ENCODE peak calls at places on chromosomes 13 and 19, in nine cellular contexts. B is heart right ventricle; T is ovary; A is CD8-positive, alpha-beta T cell; O is hepatocyte; R is neuronal stem cell; X is endodermal cell; C is MM.1S; D is CD8-positive, alpha-beta memory T cell. P is an unnamed sample. For H3K4me1 and H3K9me3, the result is how much of the 10 kb centered on the place peaks cover.

GRCh38 chr19:31448221-31448657 is 99.0 kb upstream of the TSHZ3 start:
- DNase-seq in B (peak), T (peak), A (no peak), O (peak), R (no peak), X (no peak), C (no peak), D (no peak), P (no peak)

GRCh38 chr13:99374169-99374991 is 67.2 kb upstream of the GPR183 start:
- DNase-seq in B (no peak), T (no peak), A (no peak), O (no peak), R (no peak), X (peak), C (no peak), D (no peak), P (no peak)

GRCh38 chr19:10654610-10655456 is 687 bp downstream of the ILF3 start:
- DNase-seq in B (peak), T (peak), A (peak), O (peak), R (peak), X (peak), C (peak), D (peak), P (peak)

GRCh38 chr13:97018029-97018819 is 23.9 kb upstream of the OXGR1 start:
- DNase-seq in B (no peak), T (peak), A (peak), O (peak), R (no peak), X (peak), C (peak), D (no peak), P (no peak)

GRCh38 chr13:31747966-31748365 is 8.6 kb downstream of the RXFP2 start:
- DNase-seq in B (no peak), T (no peak), A (no peak), O (no peak), R (no peak), X (no peak), C (no peak), D (no peak), P (no peak)

GRCh38 chr13:91767681-91768080 is 369.3 kb downstream of the GPC5 start:
- DNase-seq in B (no peak), T (no peak), A (no peak), O (peak), R (no peak), X (no peak), C (no peak), D (no peak), P (no peak)

GRCh38 chr13:39496487-39496998 is 106.5 kb downstream of the LHFPL6 start:
- DNase-seq in B (no peak), T (no peak), A (no peak), O (no peak), R (no peak), X (no peak), C (no peak), D (no peak), P (no peak)

GRCh38 chr13:23673354-23673753 is 103.1 kb downstream of the TNFRSF19 start:
- DNase-seq in B (no peak), T (no peak), A (no peak), O (peak), R (no peak), X (no peak), C (no peak), D (no peak), P (no peak)

GRCh38 chr19:17848598-17849292 is 963 bp upstream of the JAK3 start:
- DNase-seq in B (no peak), T (no peak), A (no peak), O (no peak), R (no peak), X (no peak), C (no peak), D (no peak), P (no peak)

GRCh38 chr19:47247308-47247990 is 8.9 kb upstream of the CCDC9 start:
- DNase-seq in B (peak), T (peak), A (peak), O (peak), R (no peak), X (peak), C (peak), D (peak), P (peak)

GRCh38 chr13:112960671-112961070 is 8.3 kb upstream of the MCF2L start:
- DNase-seq in B (no peak), T (no peak), A (no peak), O (no peak), R (no peak), X (no peak), C (no peak), D (no peak), P (peak)

GRCh38 chr19:10137751-10138682 is 18.3 kb upstream of the EIF3G start:
- DNase-seq in B (no peak), T (no peak), A (no peak), O (no peak), R (no peak), X (no peak), C (no peak), D (no peak), P (no peak)

GRCh38 chr13:42876810-42877550 is 95.6 kb downstream of the FAM216B start:
- DNase-seq in B (no peak), T (no peak), A (no peak), O (no peak), R (no peak), X (no peak), C (no peak), D (no peak), P (no peak)

GRCh38 chr19:9986787-9987281 is 23.5 kb downstream of the COL5A3 start:
- DNase-seq in B (peak), T (peak), A (no peak), O (no peak), R (peak), X (no peak), C (no peak), D (no peak), P (no peak)

GRCh38 chr19:50718255-50719118 is 1.1 kb downstream of the SHANK1 start:
- DNase-seq in B (no peak), T (no peak), A (no peak), O (no peak), R (peak), X (peak), C (no peak), D (no peak), P (no peak)

GRCh38 chr13:113917523-113918371 is 53.9 kb upstream of the GAS6 start:
- DNase-seq in B (no peak), T (no peak), A (no peak), O (no peak), R (no peak), X (peak), C (no peak), D (no peak), P (no peak)

GRCh38 chr19:1774999-1775772 is 21.9 kb downstream of the ONECUT3 start:
- DNase-seq in B (no peak), T (no peak), A (no peak), O (no peak), R (no peak), X (peak), C (no peak), D (no peak), P (no peak)

DNA sequence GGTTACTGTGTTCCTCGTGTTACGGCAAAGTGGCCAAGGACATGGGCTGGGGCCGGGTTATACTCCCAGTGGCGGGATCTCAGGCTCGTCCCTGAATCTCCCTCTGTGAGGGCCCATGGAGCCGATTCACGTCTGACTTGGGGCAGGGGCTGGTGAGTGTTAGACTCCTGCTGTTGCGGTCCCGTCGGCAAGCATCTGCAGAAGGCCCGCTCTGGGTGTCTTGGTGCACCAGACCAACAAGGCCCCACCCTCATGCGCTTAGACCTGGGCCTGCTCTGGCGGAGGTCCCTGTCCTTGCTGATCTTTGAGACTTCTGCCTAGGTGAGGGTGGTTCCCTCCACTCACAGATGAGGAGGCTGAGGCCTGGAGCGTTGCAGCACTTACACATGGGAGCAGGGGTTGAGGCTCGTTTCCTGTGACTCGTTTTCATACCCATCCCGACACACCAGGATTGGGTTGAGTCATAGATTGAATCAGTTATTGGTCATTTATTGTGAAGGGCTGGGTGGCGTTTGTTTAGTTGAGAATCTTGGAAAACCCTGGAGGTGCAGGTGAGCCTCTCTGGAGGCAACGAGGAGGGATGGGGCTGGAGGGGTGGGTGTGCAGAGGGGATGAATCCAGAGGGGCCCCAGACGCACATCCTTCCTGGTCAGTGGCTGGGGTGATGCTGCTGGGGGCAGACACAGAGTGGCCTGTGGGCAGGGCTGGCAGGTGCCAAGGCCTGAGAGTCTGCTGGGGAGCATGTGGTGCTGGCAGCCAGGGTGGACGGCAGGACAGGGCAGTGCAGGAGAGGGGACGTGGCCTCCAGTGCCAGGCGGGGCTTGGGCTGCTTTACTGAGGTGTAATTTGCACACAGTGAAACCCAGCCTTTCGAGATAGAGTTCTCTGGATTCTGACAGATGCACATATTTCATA is 4.6 kb downstream of the EPN1 start:
- DNase-seq in B (no peak), T (no peak), A (no peak), O (no peak), R (no peak), X (no peak), C (no peak), D (no peak), P (no peak)
- H3K4me1 ChIP-seq in B (half or more), T (under half), A (under half), O (under half), R (under half), X (under half), C (under half), D (under half), P (under half)

GRCh38 chr13:38045278-38046048 is 175.9 kb upstream of the TRPC4 start:
- DNase-seq in B (no peak), T (no peak), A (no peak), O (peak), R (peak), X (peak), C (peak), D (no peak), P (no peak)
- H3K9me3 ChIP-seq in B (under half), T (under half), A (under half), O (under half), R (under half), X (under half), C (under half), D (under half), P (under half)

GRCh38 chr19:5624154-5624663 is 1.3 kb downstream of the SAFB start:
- DNase-seq in B (peak), T (peak), A (peak), O (peak), R (no peak), X (peak), C (peak), D (peak), P (peak)

GRCh38 chr19:5623397-5624153 is 692 bp downstream of the SAFB start:
- DNase-seq in B (peak), T (peak), A (no peak), O (peak), R (no peak), X (peak), C (peak), D (peak), P (no peak)

GRCh38 chr19:5625641-5626040 is 2.8 kb downstream of the SAFB start:
- DNase-seq in B (no peak), T (no peak), A (no peak), O (no peak), R (no peak), X (no peak), C (no peak), D (no peak), P (no peak)

GRCh38 chr19:5622465-5623396 is at the start of the genes SAFB and SAFB2:
- DNase-seq in B (peak), T (peak), A (peak), O (peak), R (peak), X (peak), C (peak), D (peak), P (peak)

GRCh38 chr19:5624741-5625140 is 1.9 kb downstream of the SAFB start:
- DNase-seq in B (no peak), T (no peak), A (no peak), O (peak), R (no peak), X (no peak), C (no peak), D (no peak), P (no peak)
- H3K4me1 ChIP-seq in B (half or more), T (under half), A (half or more), O (under half), R (under half), X (under half), C (half or more), D (half or more), P (under half)

GRCh38 chr13:40875048-40875447 is 85.6 kb downstream of the SLC25A15 start:
- DNase-seq in B (no peak), T (no peak), A (no peak), O (no peak), R (no peak), X (no peak), C (no peak), D (no peak), P (peak)
- H3K9me3 ChIP-seq in B (under half), T (under half), A (under half), O (under half), R (half or more), X (half or more), C (under half), D (under half), P (under half)

DNA sequence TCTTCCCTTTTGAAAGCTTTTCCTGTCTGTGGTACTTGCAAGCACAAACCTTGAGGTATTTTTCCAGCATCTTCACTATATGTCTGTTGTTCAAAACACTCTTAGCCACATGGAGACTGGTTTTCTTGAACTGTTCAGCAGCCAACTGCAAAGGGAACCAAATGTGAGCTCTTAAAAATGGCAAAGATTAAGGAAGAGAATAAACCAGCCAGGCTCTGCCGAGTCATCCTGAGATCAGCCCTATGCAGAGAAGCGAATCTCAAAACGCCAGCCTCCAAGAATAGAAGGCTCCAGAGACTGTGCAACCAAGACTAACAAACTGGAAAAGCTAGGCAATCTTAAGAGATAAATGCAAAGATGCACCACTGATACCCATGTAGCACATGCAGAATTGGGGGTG is 20.7 kb downstream of the AKAP8 start:
- DNase-seq in B (no peak), T (no peak), A (no peak), O (no peak), R (no peak), X (no peak), C (no peak), D (no peak), P (no peak)
- H3K4me1 ChIP-seq in B (under half), T (under half), A (under half), O (under half), R (under half), X (under half), C (under half), D (under half), P (under half)

DNA sequence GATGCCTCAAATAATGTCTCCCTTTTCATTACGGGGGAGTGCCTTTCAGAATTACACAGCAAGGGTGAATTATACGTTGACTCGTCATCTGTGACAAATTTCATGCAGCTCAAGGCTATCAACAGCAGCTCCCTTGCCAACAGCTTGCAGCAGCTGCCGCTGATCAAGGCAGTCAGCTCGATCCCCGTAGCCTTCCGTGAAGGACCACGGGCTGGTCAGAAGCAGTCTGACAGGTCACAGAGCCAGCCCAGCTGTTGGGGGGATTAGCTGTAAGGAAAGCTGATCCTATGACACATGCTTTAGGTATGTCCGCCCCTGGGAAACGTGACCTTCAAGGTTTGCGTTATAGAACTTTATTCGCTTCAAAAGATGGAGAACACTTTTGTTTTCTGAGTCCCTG is 62.8 kb upstream of the USP29 start:
- DNase-seq in B (peak), T (peak), A (no peak), O (no peak), R (no peak), X (no peak), C (no peak), D (no peak), P (no peak)
- H3K9me3 ChIP-seq in B (under half), T (under half), A (under half), O (under half), R (under half), X (half or more), C (under half), D (under half), P (under half)

GRCh38 chr13:44158741-44159632 is 214.6 kb upstream of the SERP2 start:
- DNase-seq in B (no peak), T (no peak), A (no peak), O (peak), R (no peak), X (no peak), C (no peak), D (no peak), P (no peak)

GRCh38 chr13:44157614-44158013 is 216.0 kb upstream of the SERP2 start:
- DNase-seq in B (no peak), T (no peak), A (no peak), O (no peak), R (no peak), X (no peak), C (no peak), D (no peak), P (no peak)

GRCh38 chr13:44159633-44160279 is 213.9 kb upstream of the SERP2 start:
- DNase-seq in B (no peak), T (no peak), A (no peak), O (no peak), R (no peak), X (no peak), C (no peak), D (no peak), P (no peak)

GRCh38 chr13:44156294-44156658 is 217.3 kb upstream of the SERP2 start:
- DNase-seq in B (no peak), T (no peak), A (no peak), O (no peak), R (no peak), X (no peak), C (no peak), D (no peak), P (no peak)

DNA sequence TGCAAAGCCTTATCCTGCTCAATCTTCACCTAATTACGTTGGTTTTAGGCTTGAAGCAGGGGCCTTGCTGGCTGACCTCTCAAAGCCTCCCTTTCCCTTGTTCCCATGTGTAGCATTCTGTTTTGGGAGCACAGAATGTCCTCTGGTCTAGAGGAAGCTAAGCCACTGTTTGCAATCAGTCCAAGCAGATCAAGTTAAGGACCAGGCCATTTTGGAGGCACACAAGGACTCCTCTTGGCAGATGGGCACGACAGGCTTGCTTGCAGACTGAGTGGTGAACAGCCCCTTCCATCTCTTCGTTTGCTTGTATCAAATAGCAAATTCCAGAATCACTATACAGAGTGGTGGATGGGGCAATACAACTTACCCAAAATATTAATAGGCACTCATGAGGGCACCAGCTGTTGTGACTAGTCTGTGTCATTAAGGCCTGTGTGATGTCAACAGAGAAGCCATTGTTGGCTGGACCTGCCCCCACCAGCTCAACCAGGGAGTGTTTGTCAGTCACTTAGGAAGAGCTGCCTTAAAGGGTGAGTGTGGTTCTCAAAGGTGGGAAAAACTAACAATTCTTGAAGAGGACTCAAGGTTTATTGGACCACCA is 215.5 kb upstream of the SERP2 start:
- DNase-seq in B (no peak), T (no peak), A (no peak), O (no peak), R (no peak), X (no peak), C (no peak), D (no peak), P (no peak)
- H3K4me1 ChIP-seq in B (under half), T (under half), A (under half), O (under half), R (under half), X (under half), C (under half), D (under half), P (under half)

DNA sequence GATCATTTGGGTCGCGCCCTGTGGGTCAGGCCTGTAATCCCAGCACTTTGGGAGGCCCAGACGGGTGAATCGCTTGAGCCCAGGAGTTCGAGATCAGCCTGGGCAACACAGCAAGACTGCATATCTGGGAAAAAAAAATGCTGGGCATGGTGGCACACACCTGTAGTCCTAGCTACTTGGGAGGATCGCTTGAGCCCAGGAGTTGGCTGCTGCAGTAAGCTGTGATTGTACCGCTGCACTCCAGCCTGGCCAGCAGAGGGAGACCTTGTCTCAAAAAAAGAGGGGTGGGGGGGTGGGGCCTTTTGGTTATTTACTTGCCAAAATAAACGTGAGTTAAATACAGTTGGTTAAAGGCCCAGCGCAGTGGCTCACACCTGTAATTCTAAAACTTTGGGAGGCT is 9.8 kb upstream of the ZNF544 start:
- DNase-seq in B (no peak), T (no peak), A (no peak), O (no peak), R (no peak), X (peak), C (no peak), D (peak), P (no peak)
- H3K9me3 ChIP-seq in B (under half), T (under half), A (under half), O (under half), R (under half), X (under half), C (under half), D (under half), P (under half)

P was measured in aorta.